ENCODE peak calls at places on chromosomes 5 and 9, in six cellular contexts. C is fibroblast of lung; J is GM03348; T is pancreas; I is activated CD4-positive, alpha-beta T cell treated with anti-CD3 and anti-CD28 coated beads, Interleukin-2, amount 50 U/mL, for 1 hour; U is SW480. F is an unnamed sample.

GRCh38 chr5:89534331-89534730 is 651.3 kb upstream of the MEF2C start:
- DNase-seq in C (peak; percentile 27), J (peak; percentile 39), T (no peak), I (no peak), U (no peak), F (no peak)

GRCh38 chr5:143888912-143889311 is 77.0 kb downstream of the HMHB1 start:
- DNase-seq in C (no peak), J (no peak), T (no peak), I (no peak), U (no peak), F (no peak)

GRCh38 chr9:127215266-127216209 is 49.0 kb upstream of the GARNL3 start:
- DNase-seq in C (no peak), J (no peak), T (no peak), I (no peak), U (no peak), F (no peak)

GRCh38 chr5:82413302-82414042 is 135.3 kb upstream of the RPS23 start:
- DNase-seq in C (peak; percentile 96), J (peak; percentile 69), T (no peak), I (no peak), U (no peak), F (peak; percentile 75)

GRCh38 chr9:137357166-137357565 is 55.1 kb upstream of the NRARP start:
- DNase-seq in C (no peak), J (no peak), T (no peak), I (no peak), U (no peak), F (no peak)

GRCh38 chr5:21071986-21072385 is 1084.0 kb upstream of the CDH18 start:
- DNase-seq in C (peak; percentile 12), J (no peak), T (no peak), I (no peak), U (no peak), F (no peak)

GRCh38 chr5:96785271-96785670 is 22.5 kb downstream of the ERAP1 start:
- DNase-seq in C (no peak), J (no peak), T (no peak), I (no peak), U (no peak), F (no peak)

GRCh38 chr5:53123702-53124101 is 14.1 kb upstream of the MOCS2 start:
- DNase-seq in C (no peak), J (peak; percentile 38), T (no peak), I (no peak), U (no peak), F (no peak)

GRCh38 chr9:31243386-31243785 is 1141.1 kb upstream of the ACO1 start:
- DNase-seq in C (peak; percentile 0), J (no peak), T (no peak), I (no peak), U (no peak), F (no peak)